ENCODE peak calls at places on chromosomes 4 and X, in five cellular contexts. One of them, this sample, is unnamed.

GRCh38 chrX:106952988-106953387 is 32.8 kb downstream of the CLDN2 start:
- DNase-seq in GM12865: no peak
- DNase-seq in AG10803: no peak
- DNase-seq in CD4-positive, alpha-beta memory T cell: no peak
- DNase-seq in astrocyte of the spinal cord: peak
- DNase-seq in this sample: no peak

GRCh38 chr4:178136736-178137345 is 694.6 kb upstream of the AGA start:
- DNase-seq in CD4-positive, alpha-beta memory T cell: no peak
- DNase-seq in astrocyte of the spinal cord: no peak
- DNase-seq in AG10803: no peak
- DNase-seq in GM12865: no peak
- DNase-seq in this sample: no peak

GRCh38 chr4:125187221-125187620 is 127.5 kb upstream of the FAT4 start:
- DNase-seq in astrocyte of the spinal cord: peak
- DNase-seq in CD4-positive, alpha-beta memory T cell: no peak
- DNase-seq in AG10803: peak
- DNase-seq in GM12865: no peak
- DNase-seq in this sample: no peak

GRCh38 chr4:82643994-82644730 is 82.4 kb upstream of the TMEM150C start:
- DNase-seq in GM12865: no peak
- DNase-seq in astrocyte of the spinal cord: peak
- DNase-seq in AG10803: peak
- DNase-seq in CD4-positive, alpha-beta memory T cell: no peak
- DNase-seq in this sample: no peak

GRCh38 chr4:184434021-184434420 is 40.3 kb downstream of the IRF2 start:
- DNase-seq in CD4-positive, alpha-beta memory T cell: no peak
- DNase-seq in AG10803: no peak
- DNase-seq in GM12865: no peak
- DNase-seq in astrocyte of the spinal cord: no peak
- DNase-seq in this sample: no peak

GRCh38 chr4:77629885-77630284 is 24.3 kb downstream of the CXCL13 start:
- DNase-seq in CD4-positive, alpha-beta memory T cell: no peak
- DNase-seq in astrocyte of the spinal cord: no peak
- DNase-seq in AG10803: no peak
- DNase-seq in GM12865: peak
- DNase-seq in this sample: no peak

GRCh38 chr4:119490335-119490734 is 138.3 kb downstream of the PDE5A start:
- DNase-seq in AG10803: peak
- DNase-seq in GM12865: peak
- DNase-seq in CD4-positive, alpha-beta memory T cell: no peak
- DNase-seq in astrocyte of the spinal cord: peak
- DNase-seq in this sample: no peak

GRCh38 chr4:40055379-40055872 is 1.2 kb upstream of the N4BP2 start:
- DNase-seq in GM12865: no peak
- DNase-seq in AG10803: peak
- DNase-seq in CD4-positive, alpha-beta memory T cell: peak
- DNase-seq in astrocyte of the spinal cord: peak
- DNase-seq in this sample: no peak

GRCh38 chr4:110641218-110641617 is 18.3 kb upstream of the PITX2 start:
- DNase-seq in GM12865: no peak
- DNase-seq in CD4-positive, alpha-beta memory T cell: no peak
- DNase-seq in AG10803: no peak
- DNase-seq in astrocyte of the spinal cord: no peak
- DNase-seq in this sample: no peak

GRCh38 chrX:153637121-153638040 is 9.6 kb upstream of the DUSP9 start:
- DNase-seq in astrocyte of the spinal cord: no peak
- DNase-seq in AG10803: no peak
- DNase-seq in CD4-positive, alpha-beta memory T cell: no peak
- DNase-seq in GM12865: no peak
- DNase-seq in this sample: no peak

GRCh38 chrX:30577362-30577961 is at the start of gene TASL:
- DNase-seq in CD4-positive, alpha-beta memory T cell: peak
- DNase-seq in astrocyte of the spinal cord: no peak
- DNase-seq in AG10803: no peak
- DNase-seq in GM12865: peak
- DNase-seq in this sample: no peak

GRCh38 chrX:56790778-56791177 is 61.7 kb downstream of the NBDY start:
- DNase-seq in astrocyte of the spinal cord: no peak
- DNase-seq in CD4-positive, alpha-beta memory T cell: no peak
- DNase-seq in GM12865: no peak
- DNase-seq in AG10803: no peak
- DNase-seq in this sample: no peak

GRCh38 chrX:20363003-20363674 is 96.4 kb upstream of the RPS6KA3 start:
- DNase-seq in AG10803: no peak
- DNase-seq in astrocyte of the spinal cord: no peak
- DNase-seq in GM12865: no peak
- DNase-seq in CD4-positive, alpha-beta memory T cell: no peak
- DNase-seq in this sample: no peak

GRCh38 chr4:175373031-175373430 is 439.0 kb downstream of the GPM6A start:
- DNase-seq in GM12865: no peak
- DNase-seq in CD4-positive, alpha-beta memory T cell: no peak
- DNase-seq in AG10803: peak
- DNase-seq in astrocyte of the spinal cord: no peak
- DNase-seq in this sample: no peak

DNA sequence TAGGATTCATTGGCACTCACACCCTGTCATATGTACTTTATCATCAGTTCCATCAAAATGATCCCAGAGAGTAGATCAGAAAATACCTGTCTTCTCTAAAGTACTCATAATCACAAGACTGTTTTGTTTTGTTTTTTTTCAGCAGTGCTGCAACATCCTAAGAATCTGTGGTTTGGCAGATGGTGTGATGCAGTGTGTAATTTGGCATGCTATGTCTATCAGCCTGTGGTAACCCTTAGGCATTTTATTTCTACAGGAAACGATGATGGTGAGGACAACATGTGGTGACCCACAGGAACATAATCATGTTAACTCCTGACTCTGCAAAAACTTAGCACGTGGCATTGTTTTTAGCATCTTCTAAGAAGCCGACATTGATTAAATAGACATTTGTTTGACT is 2528.3 kb downstream of the ARAP2 start:
- DNase-seq in CD4-positive, alpha-beta memory T cell: no peak
- DNase-seq in GM12865: no peak
- DNase-seq in AG10803: peak
- DNase-seq in astrocyte of the spinal cord: peak
- DNase-seq in this sample: no peak
- H3K4me3 ChIP-seq in CD4-positive, alpha-beta memory T cell: no peak
- H3K4me3 ChIP-seq in GM12865: no peak
- H3K4me3 ChIP-seq in AG10803: no peak
- H3K4me3 ChIP-seq in astrocyte of the spinal cord: no peak
- H3K4me3 ChIP-seq in this sample: no peak

DNA sequence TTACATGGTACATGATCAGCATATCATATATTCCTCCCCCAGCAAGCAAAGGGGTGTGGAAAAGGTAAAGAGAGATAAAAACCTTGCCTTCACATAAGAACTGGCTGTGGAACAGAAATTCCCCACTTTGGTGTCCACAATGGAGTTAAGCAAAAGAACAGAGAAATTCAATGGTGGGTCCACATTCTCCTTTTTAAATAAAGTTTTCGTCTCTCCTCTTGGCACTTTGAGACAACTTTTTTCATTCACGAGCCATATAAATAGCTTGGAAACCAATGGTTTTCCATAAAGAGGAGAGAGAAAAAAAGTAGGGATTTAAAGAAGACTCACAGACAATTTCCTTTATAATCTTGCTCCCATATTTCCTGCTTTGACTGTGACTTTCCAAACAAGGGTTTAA is 148.1 kb downstream of the TSPAN5 start:
- DNase-seq in GM12865: no peak
- DNase-seq in AG10803: no peak
- DNase-seq in CD4-positive, alpha-beta memory T cell: no peak
- DNase-seq in astrocyte of the spinal cord: no peak
- DNase-seq in this sample: no peak
- H3K4me3 ChIP-seq in GM12865: no peak
- H3K4me3 ChIP-seq in AG10803: no peak
- H3K4me3 ChIP-seq in CD4-positive, alpha-beta memory T cell: no peak
- H3K4me3 ChIP-seq in astrocyte of the spinal cord: no peak
- H3K4me3 ChIP-seq in this sample: no peak

GRCh38 chrX:53080628-53081580 is 1.3 kb upstream of the TSPYL2 start:
- DNase-seq in CD4-positive, alpha-beta memory T cell: peak
- DNase-seq in AG10803: no peak
- DNase-seq in GM12865: no peak
- DNase-seq in astrocyte of the spinal cord: no peak
- DNase-seq in this sample: no peak
- H3K4me3 ChIP-seq in CD4-positive, alpha-beta memory T cell: no peak
- H3K4me3 ChIP-seq in AG10803: peak
- H3K4me3 ChIP-seq in GM12865: no peak
- H3K4me3 ChIP-seq in astrocyte of the spinal cord: peak
- H3K4me3 ChIP-seq in this sample: no peak

GRCh38 chr4:183118585-183118984 is 19.5 kb downstream of the WWC2 start:
- DNase-seq in astrocyte of the spinal cord: peak
- DNase-seq in CD4-positive, alpha-beta memory T cell: no peak
- DNase-seq in AG10803: peak
- DNase-seq in GM12865: no peak
- DNase-seq in this sample: no peak

GRCh38 chr4:183118141-183118540 is 19.1 kb downstream of the WWC2 start:
- DNase-seq in AG10803: no peak
- DNase-seq in CD4-positive, alpha-beta memory T cell: no peak
- DNase-seq in astrocyte of the spinal cord: no peak
- DNase-seq in GM12865: no peak
- DNase-seq in this sample: no peak
- H3K4me3 ChIP-seq in AG10803: no peak
- H3K4me3 ChIP-seq in CD4-positive, alpha-beta memory T cell: no peak
- H3K4me3 ChIP-seq in astrocyte of the spinal cord: no peak
- H3K4me3 ChIP-seq in GM12865: no peak
- H3K4me3 ChIP-seq in this sample: no peak

GRCh38 chr4:7799723-7800122 is 139.9 kb downstream of the AFAP1 start:
- DNase-seq in AG10803: no peak
- DNase-seq in astrocyte of the spinal cord: no peak
- DNase-seq in GM12865: no peak
- DNase-seq in CD4-positive, alpha-beta memory T cell: no peak
- DNase-seq in this sample: no peak

GRCh38 chr4:7798215-7798995 is 141.3 kb downstream of the AFAP1 start:
- DNase-seq in GM12865: peak
- DNase-seq in CD4-positive, alpha-beta memory T cell: no peak
- DNase-seq in AG10803: no peak
- DNase-seq in astrocyte of the spinal cord: no peak
- DNase-seq in this sample: no peak

GRCh38 chr4:7795983-7796382 is 143.7 kb downstream of the AFAP1 start:
- DNase-seq in GM12865: no peak
- DNase-seq in astrocyte of the spinal cord: no peak
- DNase-seq in AG10803: no peak
- DNase-seq in CD4-positive, alpha-beta memory T cell: no peak
- DNase-seq in this sample: no peak

GRCh38 chr4:7799306-7799705 is 140.4 kb downstream of the AFAP1 start:
- DNase-seq in AG10803: no peak
- DNase-seq in CD4-positive, alpha-beta memory T cell: no peak
- DNase-seq in astrocyte of the spinal cord: no peak
- DNase-seq in GM12865: no peak
- DNase-seq in this sample: no peak

GRCh38 chr4:7797330-7797729 is 142.3 kb downstream of the AFAP1 start:
- DNase-seq in CD4-positive, alpha-beta memory T cell: no peak
- DNase-seq in GM12865: no peak
- DNase-seq in AG10803: no peak
- DNase-seq in astrocyte of the spinal cord: no peak
- DNase-seq in this sample: no peak
- H3K4me3 ChIP-seq in CD4-positive, alpha-beta memory T cell: no peak
- H3K4me3 ChIP-seq in GM12865: no peak
- H3K4me3 ChIP-seq in AG10803: no peak
- H3K4me3 ChIP-seq in astrocyte of the spinal cord: no peak
- H3K4me3 ChIP-seq in this sample: no peak

GRCh38 chr4:159269956-159270355 is 167.1 kb downstream of the RAPGEF2 start:
- DNase-seq in AG10803: no peak
- DNase-seq in CD4-positive, alpha-beta memory T cell: no peak
- DNase-seq in astrocyte of the spinal cord: no peak
- DNase-seq in GM12865: no peak
- DNase-seq in this sample: no peak

GRCh38 chr4:159268607-159269006 is 165.7 kb downstream of the RAPGEF2 start:
- DNase-seq in CD4-positive, alpha-beta memory T cell: no peak
- DNase-seq in astrocyte of the spinal cord: no peak
- DNase-seq in AG10803: no peak
- DNase-seq in GM12865: no peak
- DNase-seq in this sample: no peak

GRCh38 chr4:159267940-159268327 is 165.1 kb downstream of the RAPGEF2 start:
- DNase-seq in CD4-positive, alpha-beta memory T cell: no peak
- DNase-seq in astrocyte of the spinal cord: peak
- DNase-seq in AG10803: no peak
- DNase-seq in GM12865: no peak
- DNase-seq in this sample: no peak

GRCh38 chr4:159269143-159269542 is 166.3 kb downstream of the RAPGEF2 start:
- DNase-seq in AG10803: no peak
- DNase-seq in GM12865: no peak
- DNase-seq in CD4-positive, alpha-beta memory T cell: no peak
- DNase-seq in astrocyte of the spinal cord: no peak
- DNase-seq in this sample: no peak

GRCh38 chr4:159267023-159267939 is 164.4 kb downstream of the RAPGEF2 start:
- DNase-seq in GM12865: no peak
- DNase-seq in CD4-positive, alpha-beta memory T cell: no peak
- DNase-seq in AG10803: peak
- DNase-seq in astrocyte of the spinal cord: peak
- DNase-seq in this sample: no peak
- H3K4me3 ChIP-seq in GM12865: no peak
- H3K4me3 ChIP-seq in CD4-positive, alpha-beta memory T cell: no peak
- H3K4me3 ChIP-seq in AG10803: peak
- H3K4me3 ChIP-seq in astrocyte of the spinal cord: peak
- H3K4me3 ChIP-seq in this sample: no peak

GRCh38 chr4:2836391-2836859 is 7.2 kb upstream of the ADD1 start:
- DNase-seq in GM12865: peak
- DNase-seq in astrocyte of the spinal cord: no peak
- DNase-seq in AG10803: no peak
- DNase-seq in CD4-positive, alpha-beta memory T cell: no peak
- DNase-seq in this sample: no peak

GRCh38 chr4:2837110-2837903 is 6.3 kb upstream of the ADD1 start:
- DNase-seq in astrocyte of the spinal cord: no peak
- DNase-seq in GM12865: peak
- DNase-seq in CD4-positive, alpha-beta memory T cell: no peak
- DNase-seq in AG10803: no peak
- DNase-seq in this sample: no peak

GRCh38 chr4:2835978-2836377 is 7.7 kb upstream of the ADD1 start:
- DNase-seq in CD4-positive, alpha-beta memory T cell: no peak
- DNase-seq in AG10803: no peak
- DNase-seq in GM12865: peak
- DNase-seq in astrocyte of the spinal cord: no peak
- DNase-seq in this sample: no peak

GRCh38 chr4:2839060-2839459 is 4.6 kb upstream of the ADD1 start:
- DNase-seq in GM12865: no peak
- DNase-seq in astrocyte of the spinal cord: no peak
- DNase-seq in AG10803: no peak
- DNase-seq in CD4-positive, alpha-beta memory T cell: no peak
- DNase-seq in this sample: no peak

GRCh38 chr4:2837904-2838496 is 5.6 kb upstream of the ADD1 start:
- DNase-seq in CD4-positive, alpha-beta memory T cell: peak
- DNase-seq in AG10803: peak
- DNase-seq in astrocyte of the spinal cord: no peak
- DNase-seq in GM12865: peak
- DNase-seq in this sample: no peak
- H3K4me3 ChIP-seq in CD4-positive, alpha-beta memory T cell: peak
- H3K4me3 ChIP-seq in AG10803: peak
- H3K4me3 ChIP-seq in astrocyte of the spinal cord: no peak
- H3K4me3 ChIP-seq in GM12865: no peak
- H3K4me3 ChIP-seq in this sample: no peak

DNA sequence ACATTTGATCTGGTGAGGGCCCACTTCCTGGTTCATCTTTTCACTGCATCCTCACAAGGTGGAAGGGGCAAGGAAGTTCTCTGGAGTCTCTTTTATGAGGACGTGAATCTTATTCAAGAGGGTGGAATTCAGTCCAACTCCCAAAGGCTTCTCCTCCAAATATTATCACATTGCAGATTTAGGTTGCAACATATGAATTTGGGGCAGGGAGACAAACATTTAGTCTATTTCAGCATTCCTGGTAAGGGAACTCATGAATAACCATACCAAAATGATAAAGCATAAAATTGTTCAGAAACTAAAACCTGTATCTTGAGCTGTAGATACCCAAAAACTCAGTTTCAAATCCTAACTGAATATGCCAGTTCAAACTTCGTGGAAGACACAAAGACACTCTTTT is 246.8 kb downstream of the QDPR start:
- DNase-seq in astrocyte of the spinal cord: no peak
- DNase-seq in GM12865: no peak
- DNase-seq in CD4-positive, alpha-beta memory T cell: no peak
- DNase-seq in AG10803: peak
- DNase-seq in this sample: no peak
- H3K4me3 ChIP-seq in astrocyte of the spinal cord: no peak
- H3K4me3 ChIP-seq in GM12865: no peak
- H3K4me3 ChIP-seq in CD4-positive, alpha-beta memory T cell: no peak
- H3K4me3 ChIP-seq in AG10803: no peak
- H3K4me3 ChIP-seq in this sample: no peak

This sample was measured in RWPE2.